ENCODE peak calls at places on chromosomes 3 and 15, in six cellular contexts. I, W, T, K, E and N are unnamed samples.

GRCh38 chr3:8220291-8220690 is 281.3 kb upstream of the LMCD1 start:
- DNase-seq in I (no peak), W (no peak), T (no peak), K (no peak), E (no peak), N (peak; percentile 81)

GRCh38 chr3:66923991-66924390 is 74.1 kb upstream of the KBTBD8 start:
- DNase-seq in I (no peak), W (no peak), T (peak; percentile 42), K (no peak), E (no peak), N (peak; percentile 69)

GRCh38 chr3:30604566-30604965 is 1.8 kb upstream of the TGFBR2 start:
- DNase-seq in I (no peak), W (no peak), T (no peak), K (no peak), E (no peak), N (no peak)

GRCh38 chr3:70273492-70273891 is 38.9 kb downstream of the MDFIC2 start:
- DNase-seq in I (peak; percentile 6), W (no peak), T (no peak), K (no peak), E (no peak), N (peak; percentile 12)

GRCh38 chr3:161586836-161587235 is 90.2 kb downstream of the OTOL1 start:
- DNase-seq in I (no peak), W (no peak), T (no peak), K (no peak), E (no peak), N (no peak)

GRCh38 chr3:136862611-136862951 is 573 bp downstream of the NCK1 start:
- DNase-seq in I (peak; percentile 67), W (peak; percentile 80), T (peak; percentile 54), K (peak; percentile 79), E (peak; percentile 24), N (peak; percentile 84)

GRCh38 chr3:48405971-48406370 is 23.9 kb downstream of the PLXNB1 start:
- DNase-seq in I (no peak), W (no peak), T (no peak), K (no peak), E (no peak), N (no peak)

GRCh38 chr3:10248984-10249748 is 907 bp downstream of the TATDN2 start:
- DNase-seq in I (no peak), W (peak; percentile 74), T (peak; percentile 34), K (peak; percentile 78), E (no peak), N (peak; percentile 38)

GRCh38 chr15:75836953-75837321 is 6.3 kb upstream of the UBE2Q2 start:
- DNase-seq in I (peak; percentile 72), W (no peak), T (peak; percentile 26), K (no peak), E (no peak), N (peak; percentile 89)

GRCh38 chr15:98955331-98955730 is 52.3 kb downstream of the PGPEP1L start:
- DNase-seq in I (no peak), W (no peak), T (no peak), K (no peak), E (no peak), N (no peak)

GRCh38 chr3:46845860-46846623 is 17.2 kb downstream of the MYL3 start:
- DNase-seq in I (peak; percentile 69), W (peak; percentile 82), T (peak; percentile 31), K (no peak), E (no peak), N (peak; percentile 50)

GRCh38 chr15:92683511-92683834 is 27.9 kb upstream of the FAM174B start:
- DNase-seq in I (peak; percentile 52), W (no peak), T (no peak), K (no peak), E (no peak), N (no peak)

GRCh38 chr3:179376474-179376873 is 29.0 kb downstream of the MFN1 start:
- DNase-seq in I (no peak), W (no peak), T (no peak), K (no peak), E (no peak), N (no peak)

GRCh38 chr3:157920804-157921203 is 185.4 kb downstream of the SHOX2 start:
- DNase-seq in I (no peak), W (no peak), T (no peak), K (no peak), E (no peak), N (no peak)

GRCh38 chr3:30198162-30198561 is 408.2 kb upstream of the TGFBR2 start:
- DNase-seq in I (peak; percentile 37), W (no peak), T (no peak), K (no peak), E (no peak), N (peak; percentile 39)

GRCh38 chr15:31278056-31278445 is 48.6 kb upstream of the KLF13 start:
- DNase-seq in I (no peak), W (no peak), T (no peak), K (no peak), E (no peak), N (no peak)

DNA sequence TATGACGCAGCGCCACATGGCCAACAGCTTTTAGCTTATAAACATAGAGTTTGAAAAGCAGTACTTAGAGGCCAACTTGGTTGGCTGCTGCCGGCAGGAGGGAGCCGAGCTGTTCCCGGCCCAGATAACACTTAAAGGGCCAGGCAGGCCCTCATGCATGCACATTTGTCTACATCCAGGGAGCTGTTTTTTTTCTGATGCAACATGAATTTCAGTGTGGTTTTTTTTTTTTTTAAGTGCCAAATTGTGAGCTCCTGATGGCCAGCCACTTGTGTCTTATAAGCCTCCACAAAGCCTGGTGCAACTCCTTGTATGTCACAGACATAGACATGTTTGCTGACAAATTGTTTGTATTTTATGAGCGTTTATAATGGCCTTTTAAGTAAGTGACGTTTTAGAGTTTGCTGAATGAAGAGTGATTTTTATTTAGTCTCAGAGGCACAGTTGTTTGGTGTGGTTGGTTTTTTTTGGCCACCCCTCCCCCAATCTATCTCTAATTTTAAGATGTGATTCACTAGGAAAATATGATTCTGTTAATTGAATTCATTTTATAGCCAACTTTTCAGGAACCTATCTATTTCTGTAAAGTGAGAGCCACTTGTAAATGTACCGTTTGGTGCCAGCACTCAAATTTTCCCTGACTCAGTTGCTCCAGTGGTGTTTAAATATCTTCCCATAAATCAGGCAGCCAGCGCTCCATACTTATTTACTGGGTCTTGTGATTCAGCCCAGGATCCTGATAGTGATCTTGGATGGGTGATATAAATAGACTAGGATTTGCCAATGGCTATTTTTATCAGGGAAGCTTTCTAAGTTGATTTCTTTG is 134.3 kb downstream of the VGLL4 start:
- DNase-seq in I (peak; percentile 95), W (peak; percentile 77), T (no peak), K (peak; percentile 87), E (no peak), N (peak; percentile 47)
- TF ChIP-seq CTCF in I (peak; percentile 15), W (no peak), T (no peak), K (no peak), E (no peak), N (no peak)

GRCh38 chr3:128567705-128568356 is 74.8 kb upstream of the GATA2 start:
- DNase-seq in I (no peak), W (no peak), T (no peak), K (no peak), E (no peak), N (no peak)
- TF ChIP-seq CTCF in I (no peak), W (no peak), T (no peak), K (no peak), E (peak; percentile 27), N (peak; percentile 13)

DNA sequence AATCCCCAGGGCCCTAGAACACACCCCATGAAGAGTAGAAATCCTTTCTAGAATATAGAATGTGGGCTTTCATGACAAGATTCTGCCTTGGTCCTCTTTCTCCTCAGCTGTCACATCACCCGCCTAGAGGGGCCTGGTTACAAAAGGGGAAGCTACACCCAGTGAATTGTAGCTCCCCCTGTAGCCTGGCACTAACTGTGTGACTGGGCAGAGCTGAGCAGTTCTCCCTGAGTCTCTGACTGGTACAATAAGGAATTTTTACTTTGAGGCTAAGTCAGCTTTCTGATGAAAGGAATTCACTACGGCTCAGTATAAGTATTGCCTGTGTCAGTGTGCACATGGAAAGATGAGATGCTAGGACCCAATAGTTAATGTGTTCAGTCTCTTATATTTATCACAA is 28.7 kb upstream of the ZNF148 start:
- DNase-seq in I (no peak), W (no peak), T (no peak), K (no peak), E (no peak), N (no peak)
- TF ChIP-seq CTCF in I (peak; percentile 13), W (no peak), T (no peak), K (no peak), E (no peak), N (no peak)

GRCh38 chr3:112013784-112014143 is 15.0 kb downstream of the TAGLN3 start:
- DNase-seq in I (no peak), W (no peak), T (no peak), K (no peak), E (no peak), N (no peak)

GRCh38 chr3:112011376-112011940 is 12.7 kb downstream of the TAGLN3 start:
- DNase-seq in I (no peak), W (no peak), T (no peak), K (no peak), E (no peak), N (no peak)

GRCh38 chr3:112012205-112012604 is 13.5 kb downstream of the TAGLN3 start:
- DNase-seq in I (no peak), W (no peak), T (no peak), K (no peak), E (no peak), N (no peak)

GRCh38 chr3:112010631-112011030 is 11.9 kb downstream of the TAGLN3 start:
- DNase-seq in I (peak; percentile 35), W (no peak), T (no peak), K (no peak), E (no peak), N (no peak)

GRCh38 chr3:112013058-112013783 is 14.5 kb downstream of the TAGLN3 start:
- DNase-seq in I (peak; percentile 87), W (peak; percentile 59), T (peak; percentile 85), K (no peak), E (peak; percentile 74), N (peak; percentile 80)
- TF ChIP-seq CTCF in I (peak; percentile 81), W (peak; percentile 59), T (peak; percentile 67), K (peak; percentile 67), E (peak; percentile 79), N (peak; percentile 77)

DNA sequence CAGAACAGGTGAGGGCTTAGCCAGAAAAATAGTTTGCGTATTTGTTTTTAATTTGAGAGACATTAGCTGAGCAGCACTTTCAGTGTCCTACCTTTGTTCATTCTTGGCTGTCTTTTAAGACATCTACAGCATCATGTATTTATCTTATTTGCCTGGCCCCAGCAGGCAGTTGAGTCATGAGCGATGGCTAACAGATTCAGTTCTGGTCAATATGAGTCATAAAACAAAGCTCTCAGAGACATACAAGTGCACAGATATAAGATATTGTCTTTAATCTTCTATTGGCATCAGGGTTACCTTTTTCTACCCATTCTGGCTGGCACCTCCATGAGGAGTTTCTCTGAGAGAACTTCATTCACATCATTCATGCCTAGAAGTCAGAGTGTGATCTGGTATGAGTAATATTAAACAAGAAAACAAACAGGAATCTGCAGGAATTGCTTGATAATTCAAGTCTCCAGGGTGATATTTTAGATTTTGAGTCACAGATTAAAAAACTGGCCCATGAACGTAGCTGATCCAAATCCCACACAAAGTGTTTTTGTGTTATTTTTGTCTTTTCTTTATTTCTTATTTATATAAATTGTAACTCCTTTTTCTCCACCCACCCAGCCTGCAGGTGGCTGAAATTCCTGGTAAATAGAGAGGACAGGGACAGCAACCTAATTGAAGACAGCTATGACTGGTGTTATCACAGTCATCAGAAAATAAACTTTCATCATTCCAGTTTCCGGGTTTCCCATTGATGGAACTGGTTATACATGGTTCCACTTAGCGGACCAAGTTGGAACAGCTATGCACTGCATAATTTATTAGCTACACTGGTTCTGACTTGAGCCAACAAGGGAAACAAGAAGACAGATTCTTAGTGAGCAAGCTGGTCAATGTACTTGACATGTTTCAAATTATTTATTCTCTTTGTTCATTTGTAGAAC is 47.3 kb downstream of the PLSCR2 start:
- DNase-seq in I (peak; percentile 11), W (no peak), T (no peak), K (no peak), E (no peak), N (peak; percentile 85)
- TF ChIP-seq CTCF in I (no peak), W (no peak), T (no peak), K (no peak), E (no peak), N (no peak)